ENCODE peak calls at places on chromosomes 1 and 21, in seven cellular contexts. One of them, this sample, is unnamed.

GRCh38 chr1:169964206-169964605 is 70.5 kb upstream of the SCYL3 start:
- DNase-seq in GM23338: no peak
- DNase-seq in uterus: no peak
- DNase-seq in lower leg skin: no peak
- DNase-seq in kidney: no peak
- DNase-seq in heart left ventricle: no peak
- DNase-seq in heart right ventricle: no peak
- DNase-seq in this sample: no peak

GRCh38 chr1:67031121-67031520 is 22.8 kb downstream of the SLC35D1 start:
- DNase-seq in lower leg skin: no peak
- DNase-seq in heart left ventricle: no peak
- DNase-seq in kidney: no peak
- DNase-seq in GM23338: no peak
- DNase-seq in uterus: no peak
- DNase-seq in heart right ventricle: no peak
- DNase-seq in this sample: no peak

GRCh38 chr1:245458761-245459174 is 304.0 kb downstream of the KIF26B start:
- DNase-seq in GM23338: no peak
- DNase-seq in heart left ventricle: no peak
- DNase-seq in heart right ventricle: no peak
- DNase-seq in uterus: no peak
- DNase-seq in lower leg skin: no peak
- DNase-seq in kidney: no peak
- DNase-seq in this sample: no peak

GRCh38 chr1:17439250-17440073 is at the start of gene RCC2:
- DNase-seq in lower leg skin: peak
- DNase-seq in heart left ventricle: peak
- DNase-seq in GM23338: peak
- DNase-seq in uterus: peak
- DNase-seq in heart right ventricle: peak
- DNase-seq in kidney: peak
- DNase-seq in this sample: peak

GRCh38 chr21:14718957-14719356 is 172.8 kb upstream of the SAMSN1 start:
- DNase-seq in GM23338: no peak
- DNase-seq in heart left ventricle: no peak
- DNase-seq in heart right ventricle: no peak
- DNase-seq in uterus: no peak
- DNase-seq in lower leg skin: no peak
- DNase-seq in kidney: no peak
- DNase-seq in this sample: no peak

GRCh38 chr1:15027515-15027948 is 126.0 kb upstream of the TMEM51 start:
- DNase-seq in lower leg skin: peak
- DNase-seq in uterus: peak
- DNase-seq in kidney: peak
- DNase-seq in heart left ventricle: peak
- DNase-seq in heart right ventricle: peak
- DNase-seq in GM23338: peak
- DNase-seq in this sample: peak

GRCh38 chr1:91553196-91553595 is 52.5 kb downstream of the CDC7 start:
- DNase-seq in heart left ventricle: no peak
- DNase-seq in kidney: no peak
- DNase-seq in lower leg skin: no peak
- DNase-seq in GM23338: no peak
- DNase-seq in uterus: no peak
- DNase-seq in heart right ventricle: no peak
- DNase-seq in this sample: no peak

GRCh38 chr21:44053567-44053966 is 41.5 kb downstream of the TRAPPC10 start:
- DNase-seq in kidney: no peak
- DNase-seq in heart right ventricle: no peak
- DNase-seq in lower leg skin: no peak
- DNase-seq in uterus: no peak
- DNase-seq in GM23338: no peak
- DNase-seq in heart left ventricle: no peak
- DNase-seq in this sample: no peak

GRCh38 chr1:145983206-145983675 is 13.1 kb downstream of the TXNIP start:
- DNase-seq in lower leg skin: no peak
- DNase-seq in heart right ventricle: no peak
- DNase-seq in GM23338: no peak
- DNase-seq in kidney: no peak
- DNase-seq in heart left ventricle: no peak
- DNase-seq in uterus: peak
- DNase-seq in this sample: no peak

GRCh38 chr1:94323311-94324167 is 86.2 kb upstream of the ARHGAP29 start:
- DNase-seq in heart left ventricle: no peak
- DNase-seq in lower leg skin: no peak
- DNase-seq in heart right ventricle: no peak
- DNase-seq in uterus: no peak
- DNase-seq in kidney: no peak
- DNase-seq in GM23338: no peak
- DNase-seq in this sample: no peak
- H3K4me3 ChIP-seq in heart left ventricle: no peak
- H3K4me3 ChIP-seq in lower leg skin: no peak
- H3K4me3 ChIP-seq in heart right ventricle: no peak
- H3K4me3 ChIP-seq in uterus: no peak
- H3K4me3 ChIP-seq in kidney: no peak
- H3K4me3 ChIP-seq in GM23338: no peak
- H3K4me3 ChIP-seq in this sample: no peak

GRCh38 chr1:81803423-81804103 is 2.8 kb downstream of the ADGRL2 start:
- DNase-seq in heart right ventricle: no peak
- DNase-seq in heart left ventricle: no peak
- DNase-seq in kidney: no peak
- DNase-seq in GM23338: peak
- DNase-seq in lower leg skin: no peak
- DNase-seq in uterus: no peak
- DNase-seq in this sample: no peak

GRCh38 chr1:81801834-81802531 is 1.2 kb downstream of the ADGRL2 start:
- DNase-seq in uterus: peak
- DNase-seq in heart left ventricle: peak
- DNase-seq in kidney: peak
- DNase-seq in GM23338: peak
- DNase-seq in lower leg skin: no peak
- DNase-seq in heart right ventricle: peak
- DNase-seq in this sample: peak

GRCh38 chr1:81804320-81804719 is 3.6 kb downstream of the ADGRL2 start:
- DNase-seq in lower leg skin: no peak
- DNase-seq in GM23338: peak
- DNase-seq in heart right ventricle: no peak
- DNase-seq in heart left ventricle: no peak
- DNase-seq in kidney: no peak
- DNase-seq in uterus: no peak
- DNase-seq in this sample: no peak

GRCh38 chr1:81801032-81801833 is 499 bp downstream of the ADGRL2 start:
- DNase-seq in lower leg skin: peak
- DNase-seq in kidney: peak
- DNase-seq in heart right ventricle: peak
- DNase-seq in GM23338: peak
- DNase-seq in uterus: peak
- DNase-seq in heart left ventricle: peak
- DNase-seq in this sample: peak

GRCh38 chr1:81802601-81803422 is 2.1 kb downstream of the ADGRL2 start:
- DNase-seq in heart left ventricle: peak
- DNase-seq in lower leg skin: peak
- DNase-seq in kidney: peak
- DNase-seq in heart right ventricle: peak
- DNase-seq in uterus: peak
- DNase-seq in GM23338: peak
- DNase-seq in this sample: peak
- H3K4me3 ChIP-seq in heart left ventricle: peak
- H3K4me3 ChIP-seq in lower leg skin: peak
- H3K4me3 ChIP-seq in kidney: peak
- H3K4me3 ChIP-seq in heart right ventricle: peak
- H3K4me3 ChIP-seq in uterus: peak
- H3K4me3 ChIP-seq in GM23338: peak
- H3K4me3 ChIP-seq in this sample: peak

GRCh38 chr1:89724369-89725015 is 91.6 kb downstream of the LRRC8C start:
- DNase-seq in GM23338: no peak
- DNase-seq in lower leg skin: no peak
- DNase-seq in heart left ventricle: no peak
- DNase-seq in heart right ventricle: peak
- DNase-seq in kidney: no peak
- DNase-seq in uterus: no peak
- DNase-seq in this sample: peak
- H3K4me3 ChIP-seq in GM23338: no peak
- H3K4me3 ChIP-seq in lower leg skin: no peak
- H3K4me3 ChIP-seq in heart left ventricle: no peak
- H3K4me3 ChIP-seq in heart right ventricle: no peak
- H3K4me3 ChIP-seq in kidney: no peak
- H3K4me3 ChIP-seq in uterus: no peak
- H3K4me3 ChIP-seq in this sample: no peak

GRCh38 chr1:205303247-205303888 is 18.2 kb downstream of the NUAK2 start:
- DNase-seq in lower leg skin: no peak
- DNase-seq in uterus: no peak
- DNase-seq in GM23338: no peak
- DNase-seq in heart right ventricle: no peak
- DNase-seq in kidney: no peak
- DNase-seq in heart left ventricle: no peak
- DNase-seq in this sample: no peak

GRCh38 chr1:205301220-205301821 is 20.2 kb downstream of the NUAK2 start:
- DNase-seq in heart left ventricle: no peak
- DNase-seq in uterus: peak
- DNase-seq in kidney: peak
- DNase-seq in GM23338: peak
- DNase-seq in lower leg skin: no peak
- DNase-seq in heart right ventricle: no peak
- DNase-seq in this sample: no peak

GRCh38 chr1:205304046-205304694 is 17.4 kb downstream of the NUAK2 start:
- DNase-seq in heart left ventricle: no peak
- DNase-seq in lower leg skin: no peak
- DNase-seq in heart right ventricle: no peak
- DNase-seq in GM23338: no peak
- DNase-seq in kidney: no peak
- DNase-seq in uterus: no peak
- DNase-seq in this sample: no peak

GRCh38 chr1:205300149-205300548 is 21.4 kb downstream of the NUAK2 start:
- DNase-seq in heart left ventricle: no peak
- DNase-seq in kidney: no peak
- DNase-seq in uterus: no peak
- DNase-seq in lower leg skin: no peak
- DNase-seq in heart right ventricle: no peak
- DNase-seq in GM23338: no peak
- DNase-seq in this sample: no peak

DNA sequence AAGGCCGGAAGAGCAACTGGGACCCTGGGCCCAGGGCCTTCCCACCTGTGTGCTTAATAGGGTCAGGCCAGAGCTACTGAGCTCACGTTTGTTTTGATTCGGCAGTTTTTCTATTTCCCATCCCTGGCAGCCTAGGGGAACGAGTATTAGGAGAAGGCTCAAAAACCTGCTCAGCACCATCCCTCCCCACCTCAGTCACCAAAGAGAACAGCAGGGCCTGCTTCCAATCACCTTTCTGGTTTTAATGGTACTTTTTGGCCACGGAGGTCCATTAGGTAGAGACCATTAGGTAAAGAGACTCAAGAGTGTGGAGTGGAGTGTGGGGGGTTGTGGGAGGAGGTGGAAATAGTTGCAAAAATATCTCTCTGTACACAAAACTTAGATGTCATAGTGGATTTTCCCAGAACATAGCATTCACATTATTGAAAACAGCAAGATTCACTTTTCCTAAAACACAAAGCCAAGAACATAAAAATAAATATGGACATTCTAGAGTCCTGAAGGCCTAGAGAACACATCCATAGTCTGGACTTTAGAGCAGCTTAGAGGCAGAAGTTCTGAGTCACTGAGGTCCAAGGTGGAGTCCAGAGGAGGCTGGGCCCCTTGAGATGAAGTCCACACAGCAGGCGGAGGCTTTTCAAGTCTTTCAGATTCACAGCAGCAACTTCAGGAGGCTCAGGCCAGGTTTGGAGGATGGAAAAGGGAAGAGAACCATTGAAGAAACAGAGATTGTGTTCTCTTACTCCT is 19.5 kb downstream of the NUAK2 start:
- DNase-seq in lower leg skin: no peak
- DNase-seq in uterus: no peak
- DNase-seq in heart left ventricle: no peak
- DNase-seq in GM23338: no peak
- DNase-seq in kidney: no peak
- DNase-seq in heart right ventricle: no peak
- DNase-seq in this sample: no peak
- H3K4me3 ChIP-seq in lower leg skin: no peak
- H3K4me3 ChIP-seq in uterus: no peak
- H3K4me3 ChIP-seq in heart left ventricle: no peak
- H3K4me3 ChIP-seq in GM23338: peak
- H3K4me3 ChIP-seq in kidney: no peak
- H3K4me3 ChIP-seq in heart right ventricle: no peak
- H3K4me3 ChIP-seq in this sample: no peak

This sample was measured in left ventricle myocardium inferior.